ENCODE peak calls at places on chromosome 15, in five cellular contexts. One of them, this sample, is unnamed.

GRCh38 chr15:84079885-84080777 is 155.4 kb upstream of the GOLGA6L4 start:
- DNase-seq in RCC 7860: no peak
- DNase-seq in heart left ventricle: peak
- DNase-seq in NCI-H1694: no peak
- DNase-seq in stimulated activated naive CD4-positive, alpha-beta T cell: peak
- DNase-seq in this sample: no peak

GRCh38 chr15:36491912-36492311 is 87.5 kb upstream of the CDIN1 start:
- DNase-seq in RCC 7860: no peak
- DNase-seq in heart left ventricle: no peak
- DNase-seq in NCI-H1694: no peak
- DNase-seq in stimulated activated naive CD4-positive, alpha-beta T cell: no peak
- DNase-seq in this sample: no peak

GRCh38 chr15:66023322-66023972 is 154.2 kb downstream of the RAB11A start:
- DNase-seq in RCC 7860: no peak
- DNase-seq in heart left ventricle: no peak
- DNase-seq in NCI-H1694: no peak
- DNase-seq in stimulated activated naive CD4-positive, alpha-beta T cell: no peak
- DNase-seq in this sample: no peak

GRCh38 chr15:94631608-94632007 is 400.2 kb downstream of the MCTP2 start:
- DNase-seq in RCC 7860: no peak
- DNase-seq in heart left ventricle: no peak
- DNase-seq in NCI-H1694: no peak
- DNase-seq in stimulated activated naive CD4-positive, alpha-beta T cell: no peak
- DNase-seq in this sample: no peak

GRCh38 chr15:25863067-25863967 is at the start of gene ATP10A:
- DNase-seq in RCC 7860: peak
- DNase-seq in heart left ventricle: peak
- DNase-seq in NCI-H1694: no peak
- DNase-seq in stimulated activated naive CD4-positive, alpha-beta T cell: peak
- DNase-seq in this sample: peak

GRCh38 chr15:81312790-81313543 is 11.0 kb downstream of the STARD5 start:
- DNase-seq in RCC 7860: peak
- DNase-seq in heart left ventricle: no peak
- DNase-seq in NCI-H1694: no peak
- DNase-seq in stimulated activated naive CD4-positive, alpha-beta T cell: no peak
- DNase-seq in this sample: peak

GRCh38 chr15:65666257-65666656 is 44.5 kb downstream of the SLC24A1 start:
- DNase-seq in RCC 7860: peak
- DNase-seq in heart left ventricle: no peak
- DNase-seq in NCI-H1694: no peak
- DNase-seq in stimulated activated naive CD4-positive, alpha-beta T cell: no peak
- DNase-seq in this sample: peak

GRCh38 chr15:92638291-92638708 is 17.3 kb downstream of the FAM174B start:
- DNase-seq in RCC 7860: no peak
- DNase-seq in heart left ventricle: no peak
- DNase-seq in NCI-H1694: peak
- DNase-seq in stimulated activated naive CD4-positive, alpha-beta T cell: no peak
- DNase-seq in this sample: peak